ENCODE peak calls at places on chromosomes 6 and 20, in seven cellular contexts. X is left ventricle myocardium inferior; W is astrocyte; Q is neural progenitor cell; P is dermis blood vessel endothelial cell; S is MCF 10A; C is stimulated activated CD4-positive, alpha-beta T cell treated with anti-CD3 and anti-CD28 coated beads, Interleukin-2, amount 100 ng/mL, for 48 hours. Z is an unnamed sample.

GRCh38 chr6:150865406-150866146 is at the start of gene MTHFD1L:
- DNase-seq in S (peak), C (peak), P (peak), X (peak), Q (peak), W (peak), Z (peak)

GRCh38 chr6:154112181-154112809 is 73.3 kb downstream of the OPRM1 start:
- DNase-seq in C (no peak), X (no peak), P (no peak), Q (no peak), W (peak), S (peak), Z (no peak)

GRCh38 chr6:53861543-53861942 is 66.7 kb downstream of the LRRC1 start:
- DNase-seq in S (peak), W (peak), P (no peak), C (no peak), X (no peak), Q (no peak), Z (no peak)

GRCh38 chr6:105757512-105758200 is 328.5 kb upstream of the PRDM1 start:
- DNase-seq in W (no peak), P (no peak), S (no peak), X (no peak), Q (no peak), C (no peak), Z (no peak)

GRCh38 chr6:89840538-89840937 is 10.9 kb downstream of the CASP8AP2 start:
- DNase-seq in C (no peak), X (no peak), S (no peak), Q (no peak), W (peak), P (peak), Z (no peak)

GRCh38 chr20:22717466-22717865 is 133.1 kb upstream of the FOXA2 start:
- DNase-seq in W (no peak), S (no peak), Q (no peak), C (no peak), X (no peak), P (peak), Z (no peak)

GRCh38 chr6:31663961-31664789 is 622 bp downstream of the GPANK1 start:
- DNase-seq in Q (no peak), C (no peak), X (no peak), S (peak), W (peak), P (peak), Z (peak)

GRCh38 chr20:46555370-46555956 is 5.0 kb upstream of the OCSTAMP start:
- DNase-seq in Q (no peak), S (no peak), X (no peak), P (no peak), C (no peak), W (no peak), Z (no peak)

GRCh38 chr6:135087803-135088202 is 33.2 kb upstream of the HBS1L start:
- DNase-seq in P (no peak), Q (no peak), X (no peak), C (no peak), W (no peak), S (no peak), Z (no peak)

GRCh38 chr6:163768905-163769304 is 354.4 kb downstream of the QKI start:
- DNase-seq in P (no peak), W (no peak), Q (no peak), X (no peak), S (no peak), C (no peak), Z (no peak)

GRCh38 chr6:163146036-163146435 is 268.5 kb upstream of the QKI start:
- DNase-seq in P (no peak), W (peak), S (no peak), Q (no peak), X (no peak), C (no peak), Z (no peak)

GRCh38 chr20:1734269-1734858 is 76.8 kb upstream of the SIRPG start:
- DNase-seq in C (no peak), X (no peak), S (peak), P (peak), W (no peak), Q (no peak), Z (no peak)

GRCh38 chr6:127868338-127868737 is 32.5 kb downstream of the THEMIS start:
- DNase-seq in C (no peak), P (no peak), X (no peak), W (no peak), Q (no peak), S (peak), Z (no peak)

GRCh38 chr6:42131531-42131930 is 10.9 kb downstream of the C6orf132 start:
- DNase-seq in X (no peak), P (peak), Q (no peak), W (peak), S (no peak), C (no peak), Z (no peak)

GRCh38 chr6:15344831-15345230 is 99.0 kb downstream of the JARID2 start:
- DNase-seq in Q (no peak), X (no peak), P (no peak), S (no peak), W (no peak), C (no peak), Z (no peak)

GRCh38 chr6:125931733-125932450 is 24.7 kb upstream of the HINT3 start:
- DNase-seq in Q (no peak), P (peak), X (no peak), W (peak), S (no peak), C (no peak), Z (no peak)

GRCh38 chr6:74018825-74019224 is 322.8 kb downstream of the CD109 start:
- DNase-seq in P (no peak), Q (no peak), C (no peak), S (no peak), W (no peak), X (no peak), Z (peak)

Z was measured in psoas muscle.